ENCODE peak calls at places on chromosomes 1 and 21, in seven cellular contexts. B is H1, O is SK-N-SH, A is HCT116, L is K562, Y is HepG2, E is GM12878. F is an unnamed sample.

GRCh38 chr1:227880342-227880924 is 65.0 kb downstream of the PRSS38 start:
- DNase-seq in B (no peak), O (no peak), A (no peak), L (peak; percentile 4), Y (no peak), E (no peak), F (no peak)

GRCh38 chr21:16651956-16652355 is 860.9 kb upstream of the CXADR start:
- DNase-seq in B (no peak), O (no peak), A (no peak), L (no peak), Y (no peak), E (no peak), F (no peak)

GRCh38 chr21:33854604-33855003 is 61.0 kb downstream of the ATP5PO start:
- DNase-seq in B (no peak), O (no peak), A (no peak), L (no peak), Y (peak; percentile 34), E (no peak), F (no peak)

GRCh38 chr1:116855788-116856187 is 53.9 kb upstream of the PTGFRN start:
- DNase-seq in B (no peak), O (peak; percentile 75), A (no peak), L (no peak), Y (no peak), E (no peak), F (no peak)

GRCh38 chr1:219837274-219837993 is 90.9 kb downstream of the SLC30A10 start:
- DNase-seq in B (no peak), O (peak; percentile 56), A (peak; percentile 60), L (peak; percentile 60), Y (peak; percentile 59), E (no peak), F (peak; percentile 68)

GRCh38 chr1:80278936-80279335 is 1272.4 kb upstream of the ADGRL4 start:
- DNase-seq in B (no peak), O (no peak), A (no peak), L (no peak), Y (no peak), E (no peak), F (no peak)

GRCh38 chr1:7290971-7291970 is 479.8 kb upstream of the VAMP3 start:
- DNase-seq in B (peak; percentile 37), O (peak; percentile 76), A (no peak), L (no peak), Y (no peak), E (no peak), F (peak; percentile 25)

GRCh38 chr1:202694354-202694753 is 15.9 kb downstream of the SYT2 start:
- DNase-seq in B (no peak), O (no peak), A (no peak), L (no peak), Y (no peak), E (no peak), F (no peak)

GRCh38 chr1:212147581-212148033 is 112.1 kb downstream of the DTL start:
- DNase-seq in B (no peak), O (no peak), A (no peak), L (peak; percentile 39), Y (no peak), E (no peak), F (peak; percentile 51)

GRCh38 chr1:159951016-159951415 is 3.0 kb downstream of the SLAMF9 start:
- DNase-seq in B (no peak), O (no peak), A (no peak), L (no peak), Y (no peak), E (no peak), F (no peak)

GRCh38 chr1:181630838-181631237 is 147.5 kb downstream of the CACNA1E start:
- DNase-seq in B (no peak), O (no peak), A (no peak), L (no peak), Y (no peak), E (no peak), F (peak; percentile 13)

GRCh38 chr1:209230319-209230718 is 353.2 kb upstream of the CAMK1G start:
- DNase-seq in B (no peak), O (no peak), A (no peak), L (no peak), Y (no peak), E (no peak), F (no peak)

GRCh38 chr1:5975133-5975880 is 16.9 kb downstream of the NPHP4 start:
- DNase-seq in B (peak; percentile 73), O (peak; percentile 84), A (no peak), L (no peak), Y (peak; percentile 49), E (no peak), F (peak; percentile 57)

GRCh38 chr1:180309338-180309737 is 79.3 kb downstream of the LHX4 start:
- DNase-seq in B (no peak), O (no peak), A (no peak), L (no peak), Y (peak; percentile 54), E (no peak), F (no peak)

GRCh38 chr21:37870229-37870628 is 46.0 kb downstream of the KCNJ6 start:
- DNase-seq in B (no peak), O (no peak), A (no peak), L (no peak), Y (no peak), E (no peak), F (no peak)

GRCh38 chr1:114564141-114564540 is 17.3 kb downstream of the BCAS2 start:
- DNase-seq in B (no peak), O (no peak), A (no peak), L (no peak), Y (no peak), E (no peak), F (no peak)

GRCh38 chr1:12184008-12184681 is 17.4 kb downstream of the TNFRSF1B start:
- DNase-seq in B (no peak), O (peak; percentile 93), A (no peak), L (peak; percentile 53), Y (peak; percentile 29), E (no peak), F (no peak)

GRCh38 chr21:41548781-41549180 is 40.8 kb upstream of the TMPRSS2 start:
- DNase-seq in B (no peak), O (no peak), A (no peak), L (no peak), Y (no peak), E (no peak), F (no peak)

GRCh38 chr1:197659175-197659574 is 116.1 kb downstream of the DENND1B start:
- DNase-seq in B (no peak), O (no peak), A (no peak), L (no peak), Y (no peak), E (no peak), F (no peak)

GRCh38 chr1:179953974-179954493 is 576 bp upstream of the CEP350 start:
- DNase-seq in B (peak; percentile 50), O (peak; percentile 37), A (no peak), L (peak; percentile 32), Y (peak; percentile 49), E (no peak), F (no peak)

GRCh38 chr1:109214695-109215623 is 1.2 kb downstream of the SARS1 start:
- DNase-seq in B (no peak), O (peak; percentile 69), A (peak; percentile 82), L (peak; percentile 47), Y (peak; percentile 73), E (peak; percentile 25), F (peak; percentile 62)

GRCh38 chr1:116322752-116323405 is 50.2 kb upstream of the ATP1A1 start:
- DNase-seq in B (no peak), O (no peak), A (no peak), L (no peak), Y (no peak), E (no peak), F (no peak)

GRCh38 chr1:165152727-165153126 is 203.8 kb downstream of the LMX1A start:
- DNase-seq in B (no peak), O (peak; percentile 5), A (no peak), L (peak; percentile 13), Y (peak; percentile 6), E (no peak), F (peak; percentile 19)

GRCh38 chr1:51744506-51745303 is 127.8 kb downstream of the OSBPL9 start:
- DNase-seq in B (no peak), O (no peak), A (no peak), L (no peak), Y (no peak), E (no peak), F (no peak)

GRCh38 chr1:51738681-51739080 is 121.8 kb downstream of the OSBPL9 start:
- DNase-seq in B (no peak), O (no peak), A (no peak), L (no peak), Y (no peak), E (no peak), F (no peak)

GRCh38 chr1:51736702-51737101 is 119.8 kb downstream of the OSBPL9 start:
- DNase-seq in B (no peak), O (no peak), A (peak; percentile 16), L (peak; percentile 28), Y (no peak), E (no peak), F (no peak)

GRCh38 chr1:51741121-51741681 is 124.3 kb downstream of the OSBPL9 start:
- DNase-seq in B (no peak), O (no peak), A (no peak), L (no peak), Y (no peak), E (no peak), F (no peak)

DNA sequence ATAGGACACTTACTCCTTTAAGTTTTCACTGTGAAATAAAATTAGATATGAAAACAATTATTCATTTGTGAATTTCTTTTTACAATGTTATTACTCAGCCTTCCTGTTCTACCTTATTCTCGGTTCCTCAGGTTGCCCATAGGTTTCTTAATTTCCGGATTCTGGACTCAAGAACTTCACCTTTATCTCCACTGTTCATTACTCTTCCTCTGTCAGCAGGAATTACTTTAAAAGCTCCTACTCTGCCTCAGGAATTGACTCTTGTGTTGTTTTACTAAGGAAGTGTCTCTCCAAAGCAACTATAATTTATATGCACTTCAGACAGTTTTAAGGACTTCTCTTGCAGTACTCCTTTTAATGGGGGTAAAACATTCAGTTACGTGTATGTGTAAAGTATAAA is 123.8 kb downstream of the OSBPL9 start:
- DNase-seq in B (no peak), O (no peak), A (no peak), L (no peak), Y (no peak), E (no peak), F (no peak)
- TF ChIP-seq JUND in B (no peak), O (no peak), A (no peak), L (no peak), Y (no peak), E (no peak), F (no peak)

GRCh38 chr1:205183676-205184335 is 27.7 kb downstream of the DSTYK start:
- DNase-seq in B (no peak), O (no peak), A (no peak), L (no peak), Y (no peak), E (no peak), F (no peak)
- TF ChIP-seq JUND in B (no peak), O (no peak), A (no peak), L (no peak), Y (no peak), E (no peak), F (no peak)

GRCh38 chr21:42565206-42565810 is 51.7 kb downstream of the SLC37A1 start:
- DNase-seq in B (no peak), O (no peak), A (no peak), L (no peak), Y (no peak), E (no peak), F (no peak)
- TF ChIP-seq JUND in B (no peak), O (no peak), A (no peak), L (no peak), Y (no peak), E (no peak), F (no peak)

GRCh38 chr1:14011132-14011531 is 311.1 kb downstream of the PRDM2 start:
- DNase-seq in B (no peak), O (no peak), A (no peak), L (no peak), Y (no peak), E (no peak), F (no peak)

GRCh38 chr1:14009576-14009975 is 309.6 kb downstream of the PRDM2 start:
- DNase-seq in B (no peak), O (no peak), A (no peak), L (no peak), Y (no peak), E (no peak), F (no peak)

GRCh38 chr1:14010431-14010830 is 310.4 kb downstream of the PRDM2 start:
- DNase-seq in B (no peak), O (no peak), A (no peak), L (no peak), Y (no peak), E (no peak), F (no peak)
- TF ChIP-seq JUND in B (no peak), O (no peak), A (no peak), L (no peak), Y (no peak), E (no peak), F (no peak)

F was measured in T47D.